ENCODE peak calls at places on chromosomes 5 and 9, in five cellular contexts. One of them, this sample, is unnamed.

GRCh38 chr5:39176740-39177628 is 42.4 kb downstream of the FYB1 start:
- DNase-seq in left ventricle myocardium superior: no peak
- DNase-seq in cardiac muscle cell: no peak
- DNase-seq in NCI-H69: no peak
- DNase-seq in IMR-90: no peak
- DNase-seq in this sample: no peak

GRCh38 chr9:83065233-83065632 is 2.3 kb upstream of the RASEF start:
- DNase-seq in cardiac muscle cell: no peak
- DNase-seq in left ventricle myocardium superior: no peak
- DNase-seq in NCI-H69: peak; percentile 45
- DNase-seq in IMR-90: no peak
- DNase-seq in this sample: no peak

GRCh38 chr9:91839926-91840464 is 110.0 kb downstream of the ROR2 start:
- DNase-seq in cardiac muscle cell: no peak
- DNase-seq in left ventricle myocardium superior: no peak
- DNase-seq in IMR-90: no peak
- DNase-seq in NCI-H69: no peak
- DNase-seq in this sample: no peak

GRCh38 chr9:98867434-98868168 is 60.1 kb downstream of the GALNT12 start:
- DNase-seq in NCI-H69: peak; percentile 45
- DNase-seq in cardiac muscle cell: no peak
- DNase-seq in left ventricle myocardium superior: peak; percentile 84
- DNase-seq in IMR-90: peak; percentile 92
- DNase-seq in this sample: peak; percentile 52

GRCh38 chr9:124373386-124373785 is 41.9 kb downstream of the PSMB7 start:
- DNase-seq in left ventricle myocardium superior: no peak
- DNase-seq in cardiac muscle cell: no peak
- DNase-seq in NCI-H69: no peak
- DNase-seq in IMR-90: no peak
- DNase-seq in this sample: no peak

GRCh38 chr5:36763454-36763853 is 113.1 kb upstream of the NIPBL start:
- DNase-seq in NCI-H69: no peak
- DNase-seq in cardiac muscle cell: no peak
- DNase-seq in IMR-90: no peak
- DNase-seq in left ventricle myocardium superior: no peak
- DNase-seq in this sample: no peak

GRCh38 chr5:67240846-67241245 is 44.2 kb upstream of the CD180 start:
- DNase-seq in IMR-90: no peak
- DNase-seq in left ventricle myocardium superior: no peak
- DNase-seq in cardiac muscle cell: no peak
- DNase-seq in NCI-H69: peak; percentile 46
- DNase-seq in this sample: no peak

GRCh38 chr5:142722896-142723295 is 37.0 kb upstream of the FGF1 start:
- DNase-seq in IMR-90: no peak
- DNase-seq in NCI-H69: no peak
- DNase-seq in left ventricle myocardium superior: no peak
- DNase-seq in cardiac muscle cell: no peak
- DNase-seq in this sample: no peak

GRCh38 chr5:54988218-54988617 is 2.8 kb upstream of the ESM1 start:
- DNase-seq in left ventricle myocardium superior: no peak
- DNase-seq in cardiac muscle cell: no peak
- DNase-seq in IMR-90: no peak
- DNase-seq in NCI-H69: no peak
- DNase-seq in this sample: no peak

GRCh38 chr5:157225463-157226422 is 40.2 kb upstream of the CYFIP2 start:
- DNase-seq in left ventricle myocardium superior: no peak
- DNase-seq in IMR-90: no peak
- DNase-seq in cardiac muscle cell: no peak
- DNase-seq in NCI-H69: no peak
- DNase-seq in this sample: no peak

GRCh38 chr5:143923634-143924265 is 111.8 kb downstream of the HMHB1 start:
- DNase-seq in IMR-90: peak; percentile 66
- DNase-seq in NCI-H69: peak; percentile 36
- DNase-seq in left ventricle myocardium superior: no peak
- DNase-seq in cardiac muscle cell: no peak
- DNase-seq in this sample: peak; percentile 34

GRCh38 chr9:78130004-78130403 is 98.4 kb upstream of the GNAQ start:
- DNase-seq in IMR-90: no peak
- DNase-seq in left ventricle myocardium superior: no peak
- DNase-seq in NCI-H69: peak; percentile 87
- DNase-seq in cardiac muscle cell: peak; percentile 34
- DNase-seq in this sample: no peak

GRCh38 chr5:113663879-113664278 is 150.4 kb downstream of the YTHDC2 start:
- DNase-seq in left ventricle myocardium superior: peak; percentile 64
- DNase-seq in NCI-H69: peak; percentile 68
- DNase-seq in IMR-90: peak; percentile 16
- DNase-seq in cardiac muscle cell: peak; percentile 11
- DNase-seq in this sample: peak; percentile 55

GRCh38 chr9:14218253-14218652 is 95.7 kb downstream of the NFIB start:
- DNase-seq in left ventricle myocardium superior: no peak
- DNase-seq in NCI-H69: peak; percentile 45
- DNase-seq in IMR-90: no peak
- DNase-seq in cardiac muscle cell: peak; percentile 46
- DNase-seq in this sample: no peak

This sample was measured in HFFc6.